ENCODE peak calls at places on chromosomes 3 and 15, in four cellular contexts. Y is H1, R is GM12878, G is K562. N is an unnamed sample. For H3K4me1, the result is how much of the 10 kb centered on the place peaks cover.

GRCh38 chr3:193735850-193736249 is 142.8 kb downstream of the OPA1 start:
- DNase-seq in Y (no peak), R (no peak), G (no peak), N (no peak)

GRCh38 chr15:84112025-84112424 is 123.5 kb upstream of the GOLGA6L4 start:
- DNase-seq in G (no peak), Y (no peak), R (no peak), N (no peak)

GRCh38 chr15:79896131-79896633 is 632 bp downstream of the MTHFS start:
- DNase-seq in R (peak), Y (no peak), G (no peak), N (no peak)

GRCh38 chr3:56052219-56052618 is 416.0 kb downstream of the ERC2 start:
- DNase-seq in G (no peak), R (no peak), Y (no peak), N (no peak)

GRCh38 chr3:47162695-47163022 is 1.3 kb downstream of the SETD2 start:
- DNase-seq in G (no peak), Y (no peak), R (no peak), N (no peak)

GRCh38 chr3:190892328-190893011 is 30.0 kb upstream of the GMNC start:
- DNase-seq in Y (no peak), R (no peak), G (no peak), N (no peak)

GRCh38 chr3:42582474-42583070 is 805 bp upstream of the SEC22C start:
- DNase-seq in Y (no peak), R (no peak), G (no peak), N (peak)

GRCh38 chr15:90864507-90864906 is 3.9 kb upstream of the FURIN start:
- DNase-seq in R (no peak), G (peak), Y (no peak), N (no peak)

GRCh38 chr3:171168086-171168485 is 141.6 kb upstream of the SLC2A2 start:
- DNase-seq in G (no peak), Y (no peak), R (no peak), N (no peak)

GRCh38 chr15:90142216-90143175 is 40.2 kb upstream of the IDH2 start:
- DNase-seq in Y (no peak), G (peak), R (no peak), N (no peak)

GRCh38 chr3:44877333-44877732 is 2.9 kb downstream of the TGM4 start:
- DNase-seq in G (no peak), Y (no peak), R (no peak), N (no peak)

GRCh38 chr3:16715281-16715680 is 110.1 kb upstream of the DAZL start:
- DNase-seq in R (no peak), Y (no peak), G (no peak), N (no peak)

GRCh38 chr3:169764453-169765280 is at the start of gene TERC:
- DNase-seq in R (peak), Y (peak), G (peak), N (peak)

GRCh38 chr3:158313344-158313927 is 203.5 kb downstream of the RSRC1 start:
- DNase-seq in G (peak), Y (no peak), R (no peak), N (peak)

GRCh38 chr15:41620536-41621199 is 39.5 kb upstream of the MGA start:
- DNase-seq in G (no peak), R (no peak), Y (no peak), N (peak)

GRCh38 chr15:51085764-51086163 is 8.9 kb downstream of the TNFAIP8L3 start:
- DNase-seq in G (no peak), R (no peak), Y (no peak), N (no peak)

DNA sequence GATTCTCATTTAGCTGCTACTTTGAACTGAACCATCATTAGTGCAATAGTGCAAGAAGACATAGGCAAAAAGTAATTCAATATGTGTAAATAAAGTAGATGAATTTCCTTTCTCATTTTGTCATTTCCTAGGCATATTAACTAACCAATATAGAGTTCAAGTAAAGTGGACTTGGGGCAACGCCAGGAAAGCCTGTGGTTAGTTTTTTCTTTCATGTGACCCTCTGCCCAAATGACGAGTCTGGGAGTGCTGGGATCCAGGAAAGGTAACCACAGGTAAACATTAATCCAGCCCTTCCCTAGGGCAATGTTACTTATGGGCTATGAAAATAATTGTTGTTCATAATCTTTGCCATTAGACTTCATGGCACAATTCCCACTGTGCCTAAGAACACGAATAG is 181.0 kb downstream of the VPS13C start:
- DNase-seq in Y (no peak), G (no peak), R (no peak), N (no peak)
- TF ChIP-seq RAD21 in Y (no peak), G (no peak), R (no peak), N (no peak)

DNA sequence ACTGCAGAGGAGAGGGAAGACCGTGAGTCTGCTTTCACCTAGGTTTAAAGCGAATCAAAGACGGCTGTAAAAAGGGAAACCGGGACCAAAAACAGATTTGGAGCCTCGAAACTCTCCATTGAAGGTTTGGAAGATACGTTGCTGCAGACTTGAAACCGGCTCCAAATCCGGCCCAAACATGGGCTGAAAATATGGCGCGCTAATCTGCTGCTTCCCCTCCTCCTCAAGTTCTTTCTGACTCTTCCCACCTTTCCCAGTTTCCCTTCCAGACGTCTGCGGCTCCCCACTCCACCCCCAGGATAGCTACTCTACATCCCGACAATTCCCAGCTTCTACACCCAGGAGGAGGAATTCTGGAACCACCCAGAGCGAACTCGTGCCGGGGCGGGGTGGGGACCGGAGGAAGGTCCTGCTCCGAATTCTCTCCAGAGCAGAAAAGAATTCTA is 8.7 kb downstream of the EOMES start:
- DNase-seq in G (no peak), Y (no peak), R (no peak), N (peak)
- H3K4me1 ChIP-seq in G (under half), Y (under half), R (under half), N (under half)

DNA sequence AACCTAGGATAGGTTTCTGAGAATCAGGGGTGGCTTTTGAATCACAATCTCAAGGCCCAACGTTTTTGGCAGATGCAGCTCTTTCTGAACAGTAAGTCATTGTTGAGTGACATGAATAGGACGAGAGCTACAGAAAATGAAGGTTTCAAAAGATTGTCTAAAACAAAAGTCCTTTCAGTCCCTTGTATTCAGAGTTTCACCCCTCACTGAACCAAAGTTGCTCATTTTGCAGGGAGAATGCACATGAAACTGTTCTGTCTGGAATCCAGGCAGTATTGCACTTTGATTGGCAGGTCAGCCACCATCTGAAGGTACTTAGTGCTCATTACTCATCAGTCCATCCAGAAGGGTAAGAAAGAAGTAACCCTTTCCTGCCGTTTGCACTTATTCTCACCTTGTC is 24.1 kb upstream of the RASGRP1 start:
- DNase-seq in G (no peak), Y (no peak), R (no peak), N (no peak)
- TF ChIP-seq NRF1 in G (no peak), Y (no peak), R (no peak), N (no peak)

GRCh38 chr15:101038327-101039003 is 119.3 kb downstream of the LRRK1 start:
- DNase-seq in Y (no peak), G (no peak), R (no peak), N (no peak)
- TF ChIP-seq RAD21 in Y (no peak), G (no peak), R (no peak), N (no peak)

GRCh38 chr3:161305095-161305991 is 66.0 kb downstream of the SPTSSB start:
- DNase-seq in Y (no peak), R (no peak), G (peak), N (peak)

GRCh38 chr3:161314836-161315391 is 56.4 kb downstream of the SPTSSB start:
- DNase-seq in Y (no peak), R (no peak), G (no peak), N (no peak)

GRCh38 chr3:161316006-161316689 is 55.2 kb downstream of the SPTSSB start:
- DNase-seq in Y (no peak), R (no peak), G (no peak), N (no peak)

GRCh38 chr3:161310649-161311423 is 60.5 kb downstream of the SPTSSB start:
- DNase-seq in R (peak), Y (no peak), G (no peak), N (no peak)
- H3K4me1 ChIP-seq in R (under half), Y (under half), G (under half), N (under half)